ENCODE peak calls at places on chromosomes 3 and 15, in seven cellular contexts. V, K, T, O, R, X and Q are unnamed samples.

GRCh38 chr3:114460459-114460858 is 166.6 kb downstream of the TIGIT start:
- DNase-seq in K (no peak), X (no peak), T (no peak), V (no peak), R (no peak), O (no peak), Q (no peak)

GRCh38 chr3:30435950-30436349 is 170.5 kb upstream of the TGFBR2 start:
- DNase-seq in R (no peak), T (no peak), X (no peak), V (no peak), K (no peak), O (no peak), Q (no peak)

GRCh38 chr15:46260937-46261336 is 626.1 kb downstream of the SQOR start:
- DNase-seq in V (no peak), X (no peak), R (peak), T (no peak), O (no peak), K (no peak), Q (peak)

GRCh38 chr3:18767756-18768303 is 342.7 kb upstream of the SATB1 start:
- DNase-seq in O (no peak), V (no peak), X (no peak), K (no peak), T (no peak), R (no peak), Q (no peak)

GRCh38 chr3:29950232-29950631 is 656.2 kb upstream of the TGFBR2 start:
- DNase-seq in O (no peak), X (no peak), R (no peak), T (no peak), V (no peak), K (no peak), Q (no peak)

GRCh38 chr3:194485471-194485875 is 1.3 kb downstream of the ATP13A3 start:
- DNase-seq in R (no peak), X (no peak), O (no peak), T (no peak), V (no peak), K (no peak), Q (no peak)

GRCh38 chr15:45734244-45734643 is 99.4 kb downstream of the SQOR start:
- DNase-seq in R (no peak), X (no peak), T (no peak), K (peak), O (no peak), V (no peak), Q (no peak)

GRCh38 chr15:78131295-78132021 is at the start of gene CIB2:
- DNase-seq in K (peak), X (no peak), T (peak), R (no peak), O (peak), V (no peak), Q (peak)

GRCh38 chr3:158710601-158711000 is 21.7 kb downstream of the RARRES1 start:
- DNase-seq in K (no peak), V (no peak), O (no peak), T (no peak), R (no peak), X (no peak), Q (no peak)

GRCh38 chr3:97885931-97886824 is 64.4 kb downstream of the CRYBG3 start:
- DNase-seq in R (no peak), X (no peak), V (no peak), T (no peak), K (no peak), O (no peak), Q (no peak)

GRCh38 chr3:131807822-131808221 is 227.0 kb downstream of the CPNE4 start:
- DNase-seq in V (no peak), T (no peak), R (no peak), X (no peak), K (no peak), O (no peak), Q (no peak)
- TF ChIP-seq YY1 in V (no peak), T (no peak), R (no peak), X (no peak), K (no peak), O (no peak), Q (no peak)

GRCh38 chr3:100399341-100400071 is 1.4 kb downstream of the TOMM70 start:
- DNase-seq in V (no peak), X (no peak), K (peak), R (no peak), O (peak), T (peak), Q (no peak)

GRCh38 chr3:100400424-100400781 is 486 bp downstream of the TOMM70 start:
- DNase-seq in K (no peak), R (no peak), X (no peak), T (peak), V (no peak), O (peak), Q (no peak)

GRCh38 chr3:100402150-100402706 is 889 bp downstream of the LNP1 start:
- DNase-seq in V (no peak), O (no peak), T (no peak), R (no peak), K (peak), X (no peak), Q (no peak)

GRCh38 chr3:100400782-100401673 is at the start of the genes LNP1 and TOMM70:
- DNase-seq in R (peak), T (peak), V (peak), K (peak), X (peak), O (peak), Q (peak)

GRCh38 chr3:100401674-100402036 is 316 bp downstream of the LNP1 start:
- DNase-seq in X (no peak), T (peak), O (no peak), K (peak), V (no peak), R (no peak), Q (no peak)
- TF ChIP-seq YY1 in X (no peak), T (peak), O (no peak), K (peak), V (no peak), R (no peak), Q (no peak)

DNA sequence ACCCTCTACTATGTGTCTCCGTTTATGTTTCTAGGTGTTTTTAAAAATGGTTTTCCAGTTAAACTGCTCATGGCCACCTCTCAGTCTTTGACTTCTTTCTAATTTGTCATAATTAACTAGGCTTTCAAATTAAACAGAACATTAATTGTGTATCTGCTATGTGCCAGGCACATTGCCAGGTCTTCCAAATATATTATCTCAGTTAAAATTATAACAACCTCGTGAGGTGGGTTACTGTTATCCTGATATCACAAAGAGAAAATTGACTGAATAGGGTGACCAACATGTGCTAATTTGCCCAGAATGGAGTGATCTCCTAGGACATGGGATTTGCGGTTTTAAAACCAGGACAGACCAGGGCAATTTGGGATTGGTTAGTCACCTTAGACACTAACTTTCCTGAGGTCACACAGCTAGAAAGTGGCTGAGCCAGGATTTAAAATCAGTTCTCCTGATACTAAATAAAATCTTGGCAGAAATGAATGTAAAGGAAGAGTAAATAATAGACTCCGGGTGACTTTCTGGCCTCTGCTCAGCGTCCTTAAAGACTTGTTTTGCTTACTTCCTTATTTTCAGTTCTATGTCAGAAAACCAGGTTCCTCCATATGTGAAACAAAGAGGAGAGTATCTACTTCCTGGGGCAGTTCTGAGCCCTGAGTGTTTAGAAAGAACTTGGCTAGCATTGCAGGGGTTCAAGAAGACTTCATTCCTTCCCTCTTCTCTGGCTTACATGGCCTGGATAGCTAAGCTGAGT is 222.5 kb upstream of the TLE3 start:
- DNase-seq in T (no peak), R (no peak), X (no peak), O (no peak), V (no peak), K (no peak), Q (no peak)
- TF ChIP-seq YY1 in T (no peak), R (no peak), X (no peak), O (no peak), V (no peak), K (no peak), Q (no peak)

GRCh38 chr3:117193390-117193789 is 483.8 kb downstream of the TUSC7 start:
- DNase-seq in O (no peak), R (no peak), K (no peak), X (no peak), T (no peak), V (no peak), Q (peak)
- TF ChIP-seq YY1 in O (no peak), R (peak), K (peak), X (no peak), T (no peak), V (no peak), Q (no peak)

GRCh38 chr3:126546013-126546412 is 12.7 kb downstream of the C3orf22 start:
- DNase-seq in V (no peak), T (no peak), K (peak), R (no peak), X (no peak), O (no peak), Q (no peak)
- TF ChIP-seq YY1 in V (no peak), T (no peak), K (no peak), R (no peak), X (no peak), O (no peak), Q (no peak)

GRCh38 chr3:116930786-116931185 is 221.2 kb downstream of the TUSC7 start:
- DNase-seq in R (no peak), V (no peak), K (peak), T (no peak), X (no peak), O (no peak), Q (no peak)
- TF ChIP-seq YY1 in R (no peak), V (no peak), K (no peak), T (no peak), X (no peak), O (no peak), Q (no peak)